ENCODE peak calls at places on chromosomes 7 and 10, in six cellular contexts. A, L, R, D, Y and G are unnamed samples.

GRCh38 chr10:20888620-20889337 is 8.3 kb downstream of the NEBL start:
- DNase-seq in A (no peak), L (no peak), R (no peak), D (no peak), Y (no peak), G (no peak)

GRCh38 chr10:106424076-106424475 is 740.4 kb downstream of the SORCS1 start:
- DNase-seq in A (no peak), L (no peak), R (no peak), D (peak; percentile 45), Y (no peak), G (no peak)

GRCh38 chr10:82496114-82496513 is 621.1 kb downstream of the NRG3 start:
- DNase-seq in A (no peak), L (no peak), R (no peak), D (no peak), Y (no peak), G (no peak)

GRCh38 chr10:100006241-100006886 is 3.4 kb downstream of the DNMBP start:
- DNase-seq in A (peak; percentile 55), L (no peak), R (no peak), D (peak; percentile 85), Y (no peak), G (no peak)

GRCh38 chr10:113957013-113957412 is 86.7 kb upstream of the ADRB1 start:
- DNase-seq in A (no peak), L (no peak), R (no peak), D (peak; percentile 26), Y (no peak), G (no peak)

GRCh38 chr7:129774871-129775694 is 163.6 kb downstream of the NRF1 start:
- DNase-seq in A (no peak), L (no peak), R (no peak), D (no peak), Y (no peak), G (no peak)

GRCh38 chr7:73556208-73557107 is 1.0 kb downstream of the BCL7B start:
- DNase-seq in A (no peak), L (no peak), R (peak; percentile 8), D (no peak), Y (no peak), G (no peak)

GRCh38 chr7:152048051-152048450 is 22.6 kb downstream of the GALNT11 start:
- DNase-seq in A (no peak), L (no peak), R (no peak), D (no peak), Y (no peak), G (no peak)

GRCh38 chr7:131212114-131212513 is 115.6 kb upstream of the MKLN1 start:
- DNase-seq in A (no peak), L (no peak), R (no peak), D (no peak), Y (no peak), G (no peak)

GRCh38 chr10:81179805-81180452 is 642.2 kb downstream of the SH2D4B start:
- DNase-seq in A (peak; percentile 16), L (peak; percentile 6), R (no peak), D (peak; percentile 36), Y (no peak), G (no peak)

GRCh38 chr7:108093903-108094302 is 36.3 kb downstream of the LAMB4 start:
- DNase-seq in A (no peak), L (no peak), R (no peak), D (no peak), Y (no peak), G (no peak)

GRCh38 chr7:29342761-29343160 is 148.2 kb downstream of the CHN2 start:
- DNase-seq in A (no peak), L (no peak), R (no peak), D (no peak), Y (no peak), G (no peak)

GRCh38 chr10:93570383-93570782 is 3.9 kb downstream of the FFAR4 start:
- DNase-seq in A (no peak), L (no peak), R (no peak), D (no peak), Y (no peak), G (no peak)

GRCh38 chr10:90302758-90303443 is 554.9 kb downstream of the HTR7 start:
- DNase-seq in A (no peak), L (no peak), R (no peak), D (no peak), Y (no peak), G (no peak)

GRCh38 chr7:68025363-68025762 is 1028.7 kb downstream of the TYW1 start:
- DNase-seq in A (no peak), L (no peak), R (no peak), D (no peak), Y (no peak), G (no peak)

GRCh38 chr7:4097001-4097609 is 585.0 kb upstream of the FOXK1 start:
- DNase-seq in A (no peak), L (no peak), R (no peak), D (no peak), Y (no peak), G (no peak)

GRCh38 chr7:127667751-127668530 is 15.9 kb downstream of the SND1 start:
- DNase-seq in A (no peak), L (no peak), R (no peak), D (no peak), Y (no peak), G (no peak)

GRCh38 chr10:13700461-13701144 is 113.8 kb downstream of the PRPF18 start:
- DNase-seq in A (no peak), L (no peak), R (no peak), D (no peak), Y (no peak), G (no peak)

GRCh38 chr10:103678104-103678526 is 177.3 kb downstream of the SH3PXD2A start:
- DNase-seq in A (peak; percentile 84), L (peak; percentile 93), R (peak; percentile 91), D (no peak), Y (peak; percentile 79), G (peak; percentile 90)

GRCh38 chr10:127254276-127254675 is 57.9 kb upstream of the INSYN2A start:
- DNase-seq in A (no peak), L (no peak), R (no peak), D (no peak), Y (no peak), G (no peak)

GRCh38 chr10:131728829-131729228 is 172.0 kb upstream of the PPP2R2D start:
- DNase-seq in A (no peak), L (no peak), R (no peak), D (no peak), Y (no peak), G (no peak)

GRCh38 chr10:104895981-104896380 is 254.9 kb downstream of the SORCS3 start:
- DNase-seq in A (no peak), L (no peak), R (no peak), D (no peak), Y (no peak), G (no peak)

GRCh38 chr7:138458576-138459234 is 1.4 kb upstream of the TRIM24 start:
- DNase-seq in A (no peak), L (no peak), R (no peak), D (no peak), Y (no peak), G (no peak)

GRCh38 chr7:127437241-127437640 is 44.7 kb upstream of the ZNF800 start:
- DNase-seq in A (no peak), L (no peak), R (no peak), D (no peak), Y (no peak), G (no peak)

GRCh38 chr10:9992656-9993055 is 1025.0 kb upstream of the CELF2 start:
- DNase-seq in A (no peak), L (no peak), R (peak; percentile 50), D (no peak), Y (no peak), G (no peak)

GRCh38 chr7:77866791-77867190 is 68.2 kb downstream of the PHTF2 start:
- DNase-seq in A (no peak), L (no peak), R (no peak), D (peak; percentile 39), Y (no peak), G (no peak)

GRCh38 chr7:44103941-44104879 is at the start of gene AEBP1:
- DNase-seq in A (no peak), L (peak; percentile 43), R (peak; percentile 66), D (no peak), Y (no peak), G (no peak)

GRCh38 chr10:69861251-69862240 is 59.8 kb downstream of the COL13A1 start:
- DNase-seq in A (no peak), L (peak; percentile 32), R (no peak), D (peak; percentile 59), Y (no peak), G (no peak)

GRCh38 chr7:20153999-20154398 is 63.2 kb downstream of the MACC1 start:
- DNase-seq in A (no peak), L (no peak), R (no peak), D (no peak), Y (no peak), G (no peak)

GRCh38 chr10:86768431-86768830 is 12.0 kb downstream of the BMPR1A start:
- DNase-seq in A (no peak), L (no peak), R (no peak), D (no peak), Y (no peak), G (no peak)

GRCh38 chr10:8049874-8050560 is 4.5 kb upstream of the GATA3 start:
- DNase-seq in A (no peak), L (no peak), R (no peak), D (peak; percentile 47), Y (no peak), G (no peak)

GRCh38 chr10:8047452-8048280 is 6.8 kb upstream of the GATA3 start:
- DNase-seq in A (no peak), L (peak; percentile 62), R (no peak), D (no peak), Y (no peak), G (no peak)

GRCh38 chr10:8050561-8051108 is 3.9 kb upstream of the GATA3 start:
- DNase-seq in A (no peak), L (no peak), R (no peak), D (peak; percentile 78), Y (no peak), G (peak; percentile 43)

GRCh38 chr10:8049151-8049873 is 5.2 kb upstream of the GATA3 start:
- DNase-seq in A (no peak), L (peak; percentile 59), R (peak; percentile 28), D (peak; percentile 37), Y (no peak), G (no peak)

GRCh38 chr10:8048281-8049008 is 6.0 kb upstream of the GATA3 start:
- DNase-seq in A (no peak), L (peak; percentile 46), R (peak; percentile 42), D (no peak), Y (no peak), G (no peak)
- H3K4me1 ChIP-seq in A (peaks cover 11% of the 10 kb centered on the region), L (peaks cover 4% of the 10 kb centered on the region), R (peaks cover 51% of the 10 kb centered on the region), D (peaks cover 11% of the 10 kb centered on the region), Y (peaks cover 78% of the 10 kb centered on the region), G (peaks cover 44% of the 10 kb centered on the region)

DNA sequence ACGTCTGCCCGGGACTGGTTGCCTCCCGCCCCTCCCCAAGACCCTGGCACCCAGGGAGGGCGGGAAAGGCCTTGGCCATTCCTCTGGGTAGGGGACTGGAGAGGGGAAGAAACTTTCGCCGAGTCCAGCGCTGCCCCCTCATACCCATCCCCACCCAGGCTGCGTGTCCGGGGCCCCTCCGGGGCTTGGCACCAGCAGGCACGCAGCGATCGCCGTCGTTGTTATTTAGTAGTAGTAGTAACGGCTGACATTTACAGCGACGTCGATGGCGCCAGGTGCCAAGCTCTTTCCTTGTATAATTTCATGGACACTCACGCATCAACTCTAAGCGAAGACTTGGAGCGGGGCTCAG is 3.3 kb upstream of the PDGFA start:
- DNase-seq in A (no peak), L (no peak), R (no peak), D (no peak), Y (no peak), G (no peak)
- H3K4me3 ChIP-seq in A (no peak overlapping the region), L (no peak overlapping the region), R (peak overlapping the region; percentile 72), D (no peak overlapping the region), Y (peak overlapping the region; percentile 93), G (no peak overlapping the region)

GRCh38 chr7:116578526-116578925 is 53.7 kb downstream of the CAV1 start:
- DNase-seq in A (no peak), L (no peak), R (no peak), D (no peak), Y (no peak), G (no peak)
- H3K4me1 ChIP-seq in A (peaks cover 35% of the 10 kb centered on the region), L (no peaks in the 10 kb centered on the region), R (peaks cover 51% of the 10 kb centered on the region), D (peaks cover 58% of the 10 kb centered on the region), Y (peaks cover 61% of the 10 kb centered on the region), G (peaks cover 11% of the 10 kb centered on the region)

GRCh38 chr7:141073173-141073640 is 657 bp upstream of the TMEM178B start:
- DNase-seq in A (no peak), L (peak; percentile 65), R (peak; percentile 72), D (peak; percentile 51), Y (peak; percentile 33), G (peak; percentile 53)
- H3K4me3 ChIP-seq in A (no peak overlapping the region), L (peak overlapping the region; percentile 94), R (peak overlapping the region; percentile 62), D (peak overlapping the region; percentile 65), Y (peak overlapping the region; percentile 71), G (no peak overlapping the region)